ENCODE peak calls at places on chromosome 21, in five cellular contexts. K is activated T-cell treated with anti-CD3 and anti-CD28 coated beads, Interleukin-2, amount 50 U/mL, for 72 hours; E is heart right ventricle; Y is brain microvascular endothelial cell; A is amygdala. I is an unnamed sample.
A peak's percentile ranks its signal among the peaks of the same experiment; 100 is the strongest.

GRCh38 chr21:35202431-35202830 is 153.3 kb upstream of the RUNX1 start:
- DNase-seq in K (no peak), E (no peak), Y (no peak), A (no peak), I (no peak)

GRCh38 chr21:45004481-45005263 is 64.8 kb downstream of the SLX9 start:
- DNase-seq in K (peak; percentile 14), E (peak; percentile 10), Y (no peak), A (no peak), I (no peak)

GRCh38 chr21:16085436-16085835 is 355.7 kb downstream of the USP25 start:
- DNase-seq in K (no peak), E (no peak), Y (no peak), A (no peak), I (no peak)

GRCh38 chr21:34054259-34054658 is 19.1 kb upstream of the MRPS6 start:
- DNase-seq in K (no peak), E (no peak), Y (no peak), A (no peak), I (no peak)

GRCh38 chr21:33300701-33301631 is 23.8 kb upstream of the IFNAR1 start:
- DNase-seq in K (no peak), E (no peak), Y (no peak), A (no peak), I (no peak)

GRCh38 chr21:44516342-44516741 is 23.7 kb downstream of the KRTAP10-1 start:
- DNase-seq in K (no peak), E (peak; percentile 5), Y (no peak), A (no peak), I (no peak)

GRCh38 chr21:39564200-39564599 is 48.5 kb upstream of the B3GALT5 start:
- DNase-seq in K (no peak), E (peak; percentile 42), Y (no peak), A (no peak), I (no peak)

GRCh38 chr21:45550552-45551210 is 8.4 kb upstream of the SLC19A1 start:
- DNase-seq in K (peak; percentile 77), E (no peak), Y (no peak), A (no peak), I (peak; percentile 73)

GRCh38 chr21:45410865-45411809 is 6.2 kb downstream of the COL18A1 start:
- DNase-seq in K (no peak), E (peak; percentile 76), Y (no peak), A (no peak), I (no peak)

GRCh38 chr21:33024278-33025103 is 1.2 kb upstream of the OLIG2 start:
- DNase-seq in K (no peak), E (no peak), Y (no peak), A (no peak), I (peak; percentile 48)

GRCh38 chr21:37532868-37533780 is 166.6 kb downstream of the DYRK1A start:
- DNase-seq in K (peak; percentile 62), E (peak; percentile 25), Y (peak; percentile 48), A (no peak), I (peak; percentile 32)

GRCh38 chr21:31732891-31733520 is 1.1 kb upstream of the SCAF4 start:
- DNase-seq in K (peak; percentile 55), E (no peak), Y (no peak), A (no peak), I (no peak)

GRCh38 chr21:10521091-10521598 is at the start of gene TPTE:
- DNase-seq in K (peak; percentile 2), E (no peak), Y (no peak), A (no peak), I (peak; percentile 18)

GRCh38 chr21:35593000-35593502 is 467.3 kb downstream of the SETD4 start:
- DNase-seq in K (no peak), E (no peak), Y (peak; percentile 48), A (no peak), I (no peak)

GRCh38 chr21:33844104-33844889 is 71.3 kb downstream of the ATP5PO start:
- DNase-seq in K (no peak), E (peak; percentile 37), Y (no peak), A (no peak), I (no peak)

GRCh38 chr21:21921410-21922232 is 923.4 kb downstream of the NCAM2 start:
- DNase-seq in K (no peak), E (no peak), Y (no peak), A (no peak), I (no peak)

GRCh38 chr21:45011911-45012660 is 62.3 kb upstream of the ADARB1 start:
- DNase-seq in K (no peak), E (peak; percentile 15), Y (peak; percentile 88), A (no peak), I (no peak)

GRCh38 chr21:25428537-25428936 is 178.7 kb downstream of the MRPL39 start:
- DNase-seq in K (no peak), E (no peak), Y (no peak), A (no peak), I (no peak)

GRCh38 chr21:37270576-37271365 is 3.6 kb upstream of the VPS26C start:
- DNase-seq in K (no peak), E (no peak), Y (no peak), A (no peak), I (no peak)

GRCh38 chr21:17732306-17732705 is 86.8 kb downstream of the C21orf91 start:
- DNase-seq in K (no peak), E (no peak), Y (peak; percentile 33), A (no peak), I (no peak)

GRCh38 chr21:18499761-18500376 is 96.3 kb upstream of the TMPRSS15 start:
- DNase-seq in K (peak; percentile 43), E (no peak), Y (peak; percentile 44), A (no peak), I (no peak)

GRCh38 chr21:34762761-34763160 is 94.0 kb downstream of the CLIC6 start:
- DNase-seq in K (no peak), E (no peak), Y (no peak), A (no peak), I (no peak)

GRCh38 chr21:26119906-26120305 is 50.7 kb downstream of the APP start:
- DNase-seq in K (no peak), E (no peak), Y (no peak), A (no peak), I (no peak)

GRCh38 chr21:40052276-40052675 is 185.0 kb downstream of the PCP4 start:
- DNase-seq in K (no peak), E (no peak), Y (no peak), A (no peak), I (no peak)

GRCh38 chr21:33441489-33442477 is 38.0 kb downstream of the TMEM50B start:
- DNase-seq in K (no peak), E (peak; percentile 37), Y (peak; percentile 90), A (no peak), I (peak; percentile 62)

GRCh38 chr21:45228171-45228641 is 59.5 kb downstream of the POFUT2 start:
- DNase-seq in K (peak; percentile 89), E (no peak), Y (peak; percentile 98), A (no peak), I (no peak)

GRCh38 chr21:15301014-15301413 is 236.2 kb upstream of the NRIP1 start:
- DNase-seq in K (no peak), E (no peak), Y (no peak), A (no peak), I (no peak)

GRCh38 chr21:41171210-41171609 is 3.2 kb downstream of the BACE2 start:
- DNase-seq in K (no peak), E (no peak), Y (no peak), A (no peak), I (no peak)